ENCODE peak calls at places on chromosomes 2 and 18, in four cellular contexts. One of them, this sample, is unnamed.

GRCh38 chr18:78779996-78780718 is 199.5 kb upstream of the SALL3 start:
- DNase-seq in NAMALWA: no peak
- DNase-seq in astrocyte of the spinal cord: no peak
- DNase-seq in GM04504: no peak
- DNase-seq in this sample: no peak

GRCh38 chr2:105515581-105516415 is 116.9 kb upstream of the FHL2 start:
- DNase-seq in NAMALWA: no peak
- DNase-seq in astrocyte of the spinal cord: no peak
- DNase-seq in GM04504: no peak
- DNase-seq in this sample: no peak

GRCh38 chr2:75076088-75076487 is 117.6 kb downstream of the POLE4 start:
- DNase-seq in NAMALWA: no peak
- DNase-seq in astrocyte of the spinal cord: no peak
- DNase-seq in GM04504: no peak
- DNase-seq in this sample: no peak

GRCh38 chr2:209431701-209432100 is 7.9 kb downstream of the MAP2 start:
- DNase-seq in NAMALWA: no peak
- DNase-seq in astrocyte of the spinal cord: peak
- DNase-seq in GM04504: peak
- DNase-seq in this sample: no peak

GRCh38 chr18:62436636-62437519 is 85.9 kb upstream of the ZCCHC2 start:
- DNase-seq in NAMALWA: no peak
- DNase-seq in astrocyte of the spinal cord: peak
- DNase-seq in GM04504: peak
- DNase-seq in this sample: no peak

GRCh38 chr2:144357623-144358400 is 162.1 kb downstream of the ZEB2 start:
- DNase-seq in NAMALWA: no peak
- DNase-seq in astrocyte of the spinal cord: peak
- DNase-seq in GM04504: peak
- DNase-seq in this sample: no peak

GRCh38 chr2:238864207-238865014 is 16.5 kb downstream of the TWIST2 start:
- DNase-seq in NAMALWA: no peak
- DNase-seq in astrocyte of the spinal cord: peak
- DNase-seq in GM04504: peak
- DNase-seq in this sample: no peak

GRCh38 chr2:147017976-147018645 is 826.7 kb upstream of the ACVR2A start:
- DNase-seq in NAMALWA: no peak
- DNase-seq in astrocyte of the spinal cord: no peak
- DNase-seq in GM04504: no peak
- DNase-seq in this sample: no peak

GRCh38 chr2:128503358-128504241 is 184.9 kb upstream of the HS6ST1 start:
- DNase-seq in NAMALWA: no peak
- DNase-seq in astrocyte of the spinal cord: no peak
- DNase-seq in GM04504: no peak
- DNase-seq in this sample: no peak

GRCh38 chr18:22559414-22560282 is 141.9 kb upstream of the CTAGE1 start:
- DNase-seq in NAMALWA: no peak
- DNase-seq in astrocyte of the spinal cord: peak
- DNase-seq in GM04504: no peak
- DNase-seq in this sample: peak

GRCh38 chr2:154452906-154453493 is 245.5 kb upstream of the KCNJ3 start:
- DNase-seq in NAMALWA: peak
- DNase-seq in astrocyte of the spinal cord: peak
- DNase-seq in GM04504: no peak
- DNase-seq in this sample: no peak

GRCh38 chr2:88680916-88681315 is 10.6 kb upstream of the RPIA start:
- DNase-seq in NAMALWA: no peak
- DNase-seq in astrocyte of the spinal cord: no peak
- DNase-seq in GM04504: no peak
- DNase-seq in this sample: no peak

GRCh38 chr2:174014699-174015070 is 49.5 kb upstream of the SP3 start:
- DNase-seq in NAMALWA: no peak
- DNase-seq in astrocyte of the spinal cord: no peak
- DNase-seq in GM04504: no peak
- DNase-seq in this sample: no peak

GRCh38 chr2:111189106-111189505 is 68.4 kb downstream of the BCL2L11 start:
- DNase-seq in NAMALWA: no peak
- DNase-seq in astrocyte of the spinal cord: no peak
- DNase-seq in GM04504: no peak
- DNase-seq in this sample: no peak

GRCh38 chr2:11082880-11083279 is 72.4 kb upstream of the SLC66A3 start:
- DNase-seq in NAMALWA: no peak
- DNase-seq in astrocyte of the spinal cord: no peak
- DNase-seq in GM04504: no peak
- DNase-seq in this sample: no peak

GRCh38 chr2:55771612-55772011 is 78.0 kb upstream of the PNPT1 start:
- DNase-seq in NAMALWA: peak
- DNase-seq in astrocyte of the spinal cord: peak
- DNase-seq in GM04504: peak
- DNase-seq in this sample: no peak

GRCh38 chr2:64655873-64656272 is 2.2 kb upstream of the SERTAD2 start:
- DNase-seq in NAMALWA: peak
- DNase-seq in astrocyte of the spinal cord: no peak
- DNase-seq in GM04504: no peak
- DNase-seq in this sample: no peak

This sample was measured in CD8-positive, alpha-beta T cell.